ENCODE peak calls at places on chromosome X, in six cellular contexts. F is kidney epithelial cell, D is heart left ventricle, G is pancreas, B is adrenal gland, O is thoracic aorta. C is an unnamed sample.

GRCh38 chrX:65596270-65596669 is 61.7 kb upstream of the LAS1L start:
- DNase-seq in O (no peak), B (peak; percentile 16), D (no peak), G (no peak), F (no peak), C (no peak)

GRCh38 chrX:74018253-74018652 is 285.7 kb upstream of the ZCCHC13 start:
- DNase-seq in O (no peak), D (no peak), F (no peak), B (no peak), G (no peak), C (no peak)

GRCh38 chrX:73965833-73966232 is 338.1 kb upstream of the ZCCHC13 start:
- DNase-seq in D (no peak), O (no peak), F (no peak), G (no peak), B (no peak), C (no peak)

GRCh38 chrX:63350551-63350950 is 581 bp downstream of the SPIN4 start:
- DNase-seq in G (no peak), O (no peak), D (peak; percentile 15), B (peak; percentile 2), F (no peak), C (no peak)

GRCh38 chrX:154123241-154124219 is 20.5 kb upstream of the OPN1LW start:
- DNase-seq in O (no peak), B (peak; percentile 30), G (no peak), F (no peak), D (peak; percentile 31), C (no peak)

GRCh38 chrX:28223991-28224390 is 242.7 kb upstream of the DCAF8L1 start:
- DNase-seq in G (no peak), B (no peak), D (no peak), F (no peak), O (no peak), C (no peak)

GRCh38 chrX:80181079-80181478 is 166.5 kb downstream of the TBX22 start:
- DNase-seq in F (no peak), D (no peak), G (no peak), B (no peak), O (no peak), C (no peak)

GRCh38 chrX:112832481-112833095 is 8.0 kb downstream of the AMOT start:
- DNase-seq in O (no peak), B (peak; percentile 8), F (no peak), G (peak; percentile 74), D (no peak), C (peak; percentile 77)

GRCh38 chrX:96906741-96907140 is 23.0 kb downstream of the RPA4 start:
- DNase-seq in O (no peak), B (no peak), D (no peak), G (no peak), F (no peak), C (no peak)

GRCh38 chrX:103531002-103531401 is 11.7 kb upstream of the RAB40A start:
- DNase-seq in G (no peak), D (no peak), F (no peak), O (no peak), B (no peak), C (no peak)

GRCh38 chrX:64975491-64975890 is 759 bp downstream of the ZC4H2 start:
- DNase-seq in O (no peak), G (peak; percentile 38), B (peak; percentile 37), F (no peak), D (peak; percentile 20), C (no peak)

GRCh38 chrX:68867458-68868166 is 38.8 kb downstream of the EFNB1 start:
- DNase-seq in G (no peak), F (no peak), B (peak; percentile 59), O (no peak), D (no peak), C (no peak)

GRCh38 chrX:47197526-47197925 is 3.9 kb downstream of the UBA1 start:
- DNase-seq in O (no peak), B (peak; percentile 70), F (no peak), G (no peak), D (no peak), C (no peak)

GRCh38 chrX:10021461-10022272 is 54.5 kb downstream of the CLDN34 start:
- DNase-seq in G (no peak), O (no peak), B (peak; percentile 61), D (no peak), F (no peak), C (no peak)

GRCh38 chrX:85203461-85203970 is 40.1 kb downstream of the SATL1 start:
- DNase-seq in O (no peak), B (no peak), F (no peak), D (no peak), G (peak; percentile 32), C (no peak)

GRCh38 chrX:24285082-24285481 is 28.8 kb downstream of the SUPT20HL2 start:
- DNase-seq in G (no peak), F (no peak), O (no peak), D (no peak), B (no peak), C (no peak)

GRCh38 chrX:100363926-100364325 is 46.1 kb downstream of the PCDH19 start:
- DNase-seq in O (no peak), B (peak; percentile 0), G (no peak), F (no peak), D (no peak), C (no peak)

GRCh38 chrX:11665144-11666040 is at the start of gene ARHGAP6:
- DNase-seq in F (no peak), O (no peak), B (no peak), G (peak; percentile 50), D (peak; percentile 31), C (no peak)

GRCh38 chrX:68098431-68098830 is 334.9 kb downstream of the OPHN1 start:
- DNase-seq in O (no peak), G (no peak), F (no peak), D (no peak), B (no peak), C (no peak)

GRCh38 chrX:71191253-71191652 is 31.8 kb upstream of the GJB1 start:
- DNase-seq in O (no peak), F (no peak), B (no peak), D (no peak), G (no peak), C (no peak)

GRCh38 chrX:49276207-49276606 is 6.6 kb downstream of the PPP1R3F start:
- DNase-seq in G (no peak), O (no peak), D (no peak), F (no peak), B (no peak), C (no peak)

GRCh38 chrX:129843209-129843458 is 552 bp downstream of the ZDHHC9 start:
- DNase-seq in D (no peak), G (no peak), F (no peak), O (no peak), B (no peak), C (no peak)

GRCh38 chrX:151000901-151001301 is 17.8 kb downstream of the HMGB3 start:
- DNase-seq in O (no peak), F (no peak), D (no peak), G (no peak), B (no peak), C (no peak)

GRCh38 chrX:103791826-103792458 is 15.3 kb downstream of the PLP1 start:
- DNase-seq in F (no peak), O (no peak), B (no peak), G (no peak), D (no peak), C (no peak)

GRCh38 chrX:112513154-112513553 is 166.6 kb downstream of the LHFPL1 start:
- DNase-seq in D (no peak), G (no peak), F (no peak), O (no peak), B (no peak), C (no peak)

GRCh38 chrX:147779173-147779572 is 132.5 kb upstream of the FMR1 start:
- DNase-seq in B (no peak), D (no peak), G (no peak), O (no peak), F (no peak), C (no peak)

GRCh38 chrX:41711021-41711667 is 12.8 kb upstream of the GPR82 start:
- DNase-seq in D (no peak), B (no peak), F (no peak), O (no peak), G (no peak), C (no peak)

GRCh38 chrX:9622128-9622527 is 143.5 kb downstream of the GPR143 start:
- DNase-seq in O (no peak), D (no peak), G (no peak), F (no peak), B (no peak), C (peak; percentile 7)

GRCh38 chrX:101164766-101165590 is 54.6 kb upstream of the DRP2 start:
- DNase-seq in O (no peak), F (no peak), D (no peak), G (no peak), B (no peak), C (no peak)

GRCh38 chrX:136039968-136040367 is 54.7 kb downstream of the SLC9A6 start:
- DNase-seq in O (no peak), B (no peak), F (no peak), G (no peak), D (no peak), C (no peak)

GRCh38 chrX:75131973-75132627 is 24.0 kb downstream of the ABCB7 start:
- DNase-seq in F (no peak), O (no peak), G (no peak), B (no peak), D (no peak), C (no peak)

GRCh38 chrX:139784788-139785187 is 76.8 kb upstream of the MCF2 start:
- DNase-seq in F (no peak), B (no peak), G (no peak), D (no peak), O (no peak), C (no peak)
- H3K36me3 ChIP-seq in F (no peaks in the 10 kb centered on the region), B (no peaks in the 10 kb centered on the region), G (no peaks in the 10 kb centered on the region), D (no peaks in the 10 kb centered on the region), O (no peaks in the 10 kb centered on the region), C (no peaks in the 10 kb centered on the region)

GRCh38 chrX:1416965-1417760 is 25.2 kb upstream of the SLC25A6 start:
- DNase-seq in D (no peak), B (no peak), F (no peak), O (no peak), G (peak; percentile 16), C (no peak)
- H3K36me3 ChIP-seq in D (peaks cover 5% of the 10 kb centered on the region), B (no peaks in the 10 kb centered on the region), F (peaks cover 4% of the 10 kb centered on the region), O (peaks cover 48% of the 10 kb centered on the region), G (no peaks in the 10 kb centered on the region), C (peaks cover 48% of the 10 kb centered on the region)

GRCh38 chrX:134776844-134777370 is 118.6 kb upstream of the PLAC1 start:
- DNase-seq in D (no peak), G (no peak), F (no peak), O (no peak), B (no peak), C (no peak)
- H3K36me3 ChIP-seq in D (no peaks in the 10 kb centered on the region), G (no peaks in the 10 kb centered on the region), F (no peaks in the 10 kb centered on the region), O (no peaks in the 10 kb centered on the region), B (no peaks in the 10 kb centered on the region), C (peaks cover 3% of the 10 kb centered on the region)

GRCh38 chrX:45794995-45795337 is 594.3 kb upstream of the DIPK2B start:
- DNase-seq in F (no peak), O (no peak), B (no peak), G (no peak), D (no peak), C (no peak)

GRCh38 chrX:45795546-45795945 is 594.9 kb upstream of the DIPK2B start:
- DNase-seq in D (no peak), G (no peak), F (no peak), B (no peak), O (no peak), C (no peak)

GRCh38 chrX:45788941-45789348 is 588.3 kb upstream of the DIPK2B start:
- DNase-seq in F (no peak), B (no peak), G (no peak), O (no peak), D (peak; percentile 69), C (no peak)

GRCh38 chrX:45799576-45799975 is 598.9 kb upstream of the DIPK2B start:
- DNase-seq in B (no peak), O (no peak), G (no peak), D (no peak), F (no peak), C (no peak)

GRCh38 chrX:45794323-45794994 is 593.8 kb upstream of the DIPK2B start:
- DNase-seq in D (no peak), G (no peak), F (no peak), B (no peak), O (no peak), C (no peak)
- H3K36me3 ChIP-seq in D (no peaks in the 10 kb centered on the region), G (no peaks in the 10 kb centered on the region), F (no peaks in the 10 kb centered on the region), B (no peaks in the 10 kb centered on the region), O (no peaks in the 10 kb centered on the region), C (no peaks in the 10 kb centered on the region)